ENCODE peak calls at places on chromosome 4, in five cellular contexts. One of them, this sample, is unnamed.

GRCh38 chr4:152946460-152946859 is 10.3 kb downstream of the FHDC1 start:
- DNase-seq in foreskin keratinocyte: no peak
- DNase-seq in tibial nerve: no peak
- DNase-seq in AG04449: no peak
- DNase-seq in mesothelial cell of epicardium: no peak
- DNase-seq in this sample: no peak

GRCh38 chr4:73433140-73433539 is 2.9 kb upstream of the AFP start:
- DNase-seq in tibial nerve: no peak
- DNase-seq in AG04449: no peak
- DNase-seq in mesothelial cell of epicardium: no peak
- DNase-seq in foreskin keratinocyte: no peak
- DNase-seq in this sample: no peak

GRCh38 chr4:9924750-9925149 is 96.5 kb downstream of the SLC2A9 start:
- DNase-seq in mesothelial cell of epicardium: no peak
- DNase-seq in foreskin keratinocyte: peak; percentile 98
- DNase-seq in AG04449: no peak
- DNase-seq in tibial nerve: no peak
- DNase-seq in this sample: no peak

GRCh38 chr4:1516261-1516660 is 110.0 kb upstream of the NKX1-1 start:
- DNase-seq in tibial nerve: no peak
- DNase-seq in AG04449: no peak
- DNase-seq in foreskin keratinocyte: no peak
- DNase-seq in mesothelial cell of epicardium: no peak
- DNase-seq in this sample: no peak

GRCh38 chr4:2526559-2526958 is 9.9 kb upstream of the FAM193A start:
- DNase-seq in tibial nerve: no peak
- DNase-seq in mesothelial cell of epicardium: no peak
- DNase-seq in foreskin keratinocyte: no peak
- DNase-seq in AG04449: no peak
- DNase-seq in this sample: no peak

GRCh38 chr4:170497105-170497504 is 407.3 kb upstream of the AADAT start:
- DNase-seq in foreskin keratinocyte: no peak
- DNase-seq in AG04449: no peak
- DNase-seq in tibial nerve: no peak
- DNase-seq in mesothelial cell of epicardium: no peak
- DNase-seq in this sample: no peak

GRCh38 chr4:188911199-188911598 is 772.0 kb downstream of the TRIML1 start:
- DNase-seq in mesothelial cell of epicardium: no peak
- DNase-seq in foreskin keratinocyte: no peak
- DNase-seq in AG04449: no peak
- DNase-seq in tibial nerve: no peak
- DNase-seq in this sample: no peak

GRCh38 chr4:107747748-107748486 is 27.9 kb upstream of the PAPSS1 start:
- DNase-seq in AG04449: no peak
- DNase-seq in tibial nerve: no peak
- DNase-seq in mesothelial cell of epicardium: no peak
- DNase-seq in foreskin keratinocyte: no peak
- DNase-seq in this sample: no peak

GRCh38 chr4:168124008-168124641 is 31.8 kb downstream of the ANXA10 start:
- DNase-seq in foreskin keratinocyte: peak; percentile 85
- DNase-seq in AG04449: peak; percentile 40
- DNase-seq in mesothelial cell of epicardium: no peak
- DNase-seq in tibial nerve: no peak
- DNase-seq in this sample: no peak

GRCh38 chr4:25807101-25807728 is 55.6 kb downstream of the SEL1L3 start:
- DNase-seq in AG04449: no peak
- DNase-seq in mesothelial cell of epicardium: no peak
- DNase-seq in foreskin keratinocyte: no peak
- DNase-seq in tibial nerve: no peak
- DNase-seq in this sample: no peak

GRCh38 chr4:47533689-47534347 is 48.7 kb downstream of the ATP10D start:
- DNase-seq in tibial nerve: no peak
- DNase-seq in foreskin keratinocyte: no peak
- DNase-seq in mesothelial cell of epicardium: no peak
- DNase-seq in AG04449: no peak
- DNase-seq in this sample: no peak

GRCh38 chr4:151930372-151930771 is 169.6 kb upstream of the GATB start:
- DNase-seq in foreskin keratinocyte: no peak
- DNase-seq in tibial nerve: no peak
- DNase-seq in mesothelial cell of epicardium: no peak
- DNase-seq in AG04449: no peak
- DNase-seq in this sample: no peak

GRCh38 chr4:183996868-183997267 is 91.8 kb downstream of the STOX2 start:
- DNase-seq in AG04449: peak; percentile 42
- DNase-seq in tibial nerve: no peak
- DNase-seq in mesothelial cell of epicardium: no peak
- DNase-seq in foreskin keratinocyte: peak; percentile 59
- DNase-seq in this sample: no peak

GRCh38 chr4:125010776-125011503 is 298.4 kb upstream of the ANKRD50 start:
- DNase-seq in mesothelial cell of epicardium: no peak
- DNase-seq in AG04449: no peak
- DNase-seq in foreskin keratinocyte: peak; percentile 73
- DNase-seq in tibial nerve: no peak
- DNase-seq in this sample: no peak

GRCh38 chr4:36187723-36188333 is 56.5 kb downstream of the ARAP2 start:
- DNase-seq in AG04449: no peak
- DNase-seq in tibial nerve: no peak
- DNase-seq in mesothelial cell of epicardium: no peak
- DNase-seq in foreskin keratinocyte: no peak
- DNase-seq in this sample: no peak

GRCh38 chr4:100933628-100934027 is 413.7 kb downstream of the PPP3CA start:
- DNase-seq in mesothelial cell of epicardium: no peak
- DNase-seq in tibial nerve: no peak
- DNase-seq in AG04449: no peak
- DNase-seq in foreskin keratinocyte: no peak
- DNase-seq in this sample: no peak

GRCh38 chr4:10366628-10367027 is 90.6 kb downstream of the ZNF518B start:
- DNase-seq in AG04449: no peak
- DNase-seq in foreskin keratinocyte: peak; percentile 71
- DNase-seq in tibial nerve: no peak
- DNase-seq in mesothelial cell of epicardium: no peak
- DNase-seq in this sample: no peak

GRCh38 chr4:44017422-44017739 is 431.2 kb downstream of the KCTD8 start:
- DNase-seq in mesothelial cell of epicardium: no peak
- DNase-seq in foreskin keratinocyte: no peak
- DNase-seq in tibial nerve: no peak
- DNase-seq in AG04449: no peak
- DNase-seq in this sample: no peak

GRCh38 chr4:8343051-8343966 is 73.8 kb downstream of the HTRA3 start:
- DNase-seq in mesothelial cell of epicardium: no peak
- DNase-seq in foreskin keratinocyte: no peak
- DNase-seq in AG04449: no peak
- DNase-seq in tibial nerve: no peak
- DNase-seq in this sample: no peak

GRCh38 chr4:2168469-2169319 is 73.2 kb downstream of the HAUS3 start:
- DNase-seq in foreskin keratinocyte: no peak
- DNase-seq in mesothelial cell of epicardium: no peak
- DNase-seq in tibial nerve: no peak
- DNase-seq in AG04449: no peak
- DNase-seq in this sample: no peak

GRCh38 chr4:30717208-30718020 is 2.8 kb upstream of the PCDH7 start:
- DNase-seq in AG04449: no peak
- DNase-seq in tibial nerve: no peak
- DNase-seq in foreskin keratinocyte: no peak
- DNase-seq in mesothelial cell of epicardium: peak; percentile 72
- DNase-seq in this sample: no peak

GRCh38 chr4:30870513-30870912 is 150.3 kb downstream of the PCDH7 start:
- DNase-seq in foreskin keratinocyte: peak; percentile 17
- DNase-seq in mesothelial cell of epicardium: no peak
- DNase-seq in tibial nerve: no peak
- DNase-seq in AG04449: no peak
- DNase-seq in this sample: no peak

GRCh38 chr4:85370400-85371032 is 104.4 kb upstream of the ARHGAP24 start:
- DNase-seq in AG04449: no peak
- DNase-seq in foreskin keratinocyte: peak; percentile 7
- DNase-seq in tibial nerve: peak; percentile 30
- DNase-seq in mesothelial cell of epicardium: no peak
- DNase-seq in this sample: no peak

GRCh38 chr4:128776794-128777216 is 32.7 kb upstream of the JADE1 start:
- DNase-seq in AG04449: peak; percentile 85
- DNase-seq in tibial nerve: no peak
- DNase-seq in foreskin keratinocyte: peak; percentile 77
- DNase-seq in mesothelial cell of epicardium: peak; percentile 42
- DNase-seq in this sample: no peak

GRCh38 chr4:52997132-52997416 is 135.0 kb downstream of the RASL11B start:
- DNase-seq in foreskin keratinocyte: no peak
- DNase-seq in mesothelial cell of epicardium: no peak
- DNase-seq in tibial nerve: no peak
- DNase-seq in AG04449: no peak
- DNase-seq in this sample: no peak

GRCh38 chr4:32106767-32107166 is 1386.6 kb downstream of the PCDH7 start:
- DNase-seq in tibial nerve: no peak
- DNase-seq in mesothelial cell of epicardium: no peak
- DNase-seq in AG04449: no peak
- DNase-seq in foreskin keratinocyte: peak; percentile 66
- DNase-seq in this sample: no peak

GRCh38 chr4:77354550-77354949 is 197.5 kb downstream of the CCNG2 start:
- DNase-seq in tibial nerve: no peak
- DNase-seq in foreskin keratinocyte: no peak
- DNase-seq in AG04449: no peak
- DNase-seq in mesothelial cell of epicardium: no peak
- DNase-seq in this sample: no peak

DNA sequence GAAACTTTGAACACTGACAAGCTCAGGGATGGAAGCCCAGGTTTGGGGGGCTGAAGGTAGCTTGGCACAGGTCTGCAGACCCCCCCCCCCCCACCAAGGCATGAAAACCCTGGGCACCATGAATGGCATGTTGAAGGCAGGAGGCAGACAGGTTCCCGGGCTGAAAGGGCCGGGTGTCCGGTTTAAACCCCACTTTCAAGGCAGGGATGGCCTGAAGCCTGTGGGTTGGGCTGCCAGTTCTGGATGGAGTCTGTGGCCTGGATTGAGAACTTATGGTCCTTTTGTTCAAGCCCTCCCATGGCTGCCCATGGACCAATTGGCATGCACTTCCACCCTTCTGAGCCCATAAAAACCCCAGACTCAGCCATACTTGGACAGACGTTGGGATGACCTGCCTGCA is 616.9 kb downstream of the ADGRL3 start:
- DNase-seq in foreskin keratinocyte: no peak
- DNase-seq in tibial nerve: no peak
- DNase-seq in mesothelial cell of epicardium: no peak
- DNase-seq in AG04449: no peak
- DNase-seq in this sample: no peak
- TF ChIP-seq CTCF in foreskin keratinocyte: no peak
- TF ChIP-seq CTCF in tibial nerve: no peak
- TF ChIP-seq CTCF in mesothelial cell of epicardium: no peak
- TF ChIP-seq CTCF in AG04449: no peak
- TF ChIP-seq CTCF in this sample: no peak

DNA sequence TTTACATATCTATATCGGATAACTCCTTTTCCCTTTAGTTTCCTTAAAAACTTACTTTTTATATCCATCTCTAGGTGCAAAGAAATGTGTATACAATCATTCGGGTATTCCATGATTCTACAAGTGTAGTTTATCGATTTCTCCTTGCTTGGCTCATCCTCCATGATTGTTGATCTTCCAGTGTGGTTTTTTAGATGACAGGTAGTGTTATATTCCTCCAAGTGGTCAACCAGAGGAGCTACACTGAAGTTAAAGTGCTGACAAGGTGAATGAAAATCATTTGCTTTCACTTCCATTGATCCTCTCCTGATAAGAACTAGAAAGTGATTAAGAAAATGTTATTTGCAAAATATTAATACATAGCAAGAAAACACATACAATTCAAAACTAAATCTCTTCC is 38.5 kb downstream of the TMEM156 start:
- DNase-seq in AG04449: no peak
- DNase-seq in mesothelial cell of epicardium: no peak
- DNase-seq in tibial nerve: no peak
- DNase-seq in foreskin keratinocyte: no peak
- DNase-seq in this sample: no peak
- TF ChIP-seq CTCF in AG04449: no peak
- TF ChIP-seq CTCF in mesothelial cell of epicardium: no peak
- TF ChIP-seq CTCF in tibial nerve: no peak
- TF ChIP-seq CTCF in foreskin keratinocyte: peak; percentile 45
- TF ChIP-seq CTCF in this sample: no peak

DNA sequence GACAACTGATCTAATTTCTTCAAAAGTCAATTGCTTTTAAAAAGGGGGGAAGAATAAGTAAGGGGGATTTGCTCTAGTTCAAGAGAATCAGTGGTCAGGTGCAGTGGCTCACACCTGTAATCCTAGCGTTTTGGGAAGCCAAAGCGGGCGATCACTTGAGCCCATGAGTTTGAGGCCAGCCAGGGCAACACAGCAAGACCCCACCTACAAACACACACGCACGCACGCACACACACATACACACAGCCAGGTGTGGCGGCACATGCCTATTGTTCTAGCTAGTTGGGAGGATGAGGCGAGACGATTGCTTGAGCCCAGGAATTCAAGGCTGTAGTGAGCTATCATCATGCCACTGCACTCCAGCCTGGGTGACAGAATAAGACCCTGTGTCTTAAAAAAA is 9.6 kb downstream of the GRSF1 start:
- DNase-seq in foreskin keratinocyte: no peak
- DNase-seq in mesothelial cell of epicardium: no peak
- DNase-seq in AG04449: no peak
- DNase-seq in tibial nerve: no peak
- DNase-seq in this sample: no peak
- TF ChIP-seq CTCF in foreskin keratinocyte: no peak
- TF ChIP-seq CTCF in mesothelial cell of epicardium: no peak
- TF ChIP-seq CTCF in AG04449: no peak
- TF ChIP-seq CTCF in tibial nerve: no peak
- TF ChIP-seq CTCF in this sample: no peak

GRCh38 chr4:65028592-65028991 is 619.3 kb upstream of the TECRL start:
- DNase-seq in tibial nerve: no peak
- DNase-seq in mesothelial cell of epicardium: no peak
- DNase-seq in AG04449: no peak
- DNase-seq in foreskin keratinocyte: no peak
- DNase-seq in this sample: no peak

GRCh38 chr4:65033899-65034298 is 624.6 kb upstream of the TECRL start:
- DNase-seq in mesothelial cell of epicardium: no peak
- DNase-seq in tibial nerve: no peak
- DNase-seq in AG04449: no peak
- DNase-seq in foreskin keratinocyte: no peak
- DNase-seq in this sample: no peak
- TF ChIP-seq CTCF in mesothelial cell of epicardium: peak; percentile 61
- TF ChIP-seq CTCF in tibial nerve: no peak
- TF ChIP-seq CTCF in AG04449: no peak
- TF ChIP-seq CTCF in foreskin keratinocyte: peak; percentile 47
- TF ChIP-seq CTCF in this sample: no peak

DNA sequence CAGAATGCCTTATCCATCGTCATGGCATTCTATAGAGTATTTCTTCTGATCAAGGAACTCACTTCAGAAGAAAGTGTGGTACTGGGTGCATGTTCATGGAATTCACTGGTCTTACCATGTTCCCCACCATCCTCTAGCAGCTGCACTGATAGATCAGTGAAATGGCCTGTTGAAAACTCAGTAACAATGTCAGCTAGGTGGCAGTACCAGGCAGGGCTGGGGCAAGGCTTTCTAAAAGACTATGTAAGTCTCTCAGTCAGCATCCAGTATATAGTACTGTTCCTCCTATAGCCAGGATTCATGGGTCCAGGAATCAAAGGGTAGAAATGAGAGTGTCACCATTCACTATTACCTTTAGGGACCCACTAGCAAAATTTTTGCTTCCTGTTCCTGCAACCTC is 15.8 kb upstream of the LDB2 start:
- DNase-seq in tibial nerve: no peak
- DNase-seq in AG04449: no peak
- DNase-seq in foreskin keratinocyte: no peak
- DNase-seq in mesothelial cell of epicardium: no peak
- DNase-seq in this sample: no peak
- TF ChIP-seq CTCF in tibial nerve: peak; percentile 42
- TF ChIP-seq CTCF in AG04449: peak; percentile 50
- TF ChIP-seq CTCF in foreskin keratinocyte: peak; percentile 43
- TF ChIP-seq CTCF in mesothelial cell of epicardium: no peak
- TF ChIP-seq CTCF in this sample: no peak

GRCh38 chr4:138216272-138216867 is 25.8 kb downstream of the SLC7A11 start:
- DNase-seq in foreskin keratinocyte: no peak
- DNase-seq in AG04449: no peak
- DNase-seq in tibial nerve: no peak
- DNase-seq in mesothelial cell of epicardium: no peak
- DNase-seq in this sample: no peak
- TF ChIP-seq CTCF in foreskin keratinocyte: no peak
- TF ChIP-seq CTCF in AG04449: no peak
- TF ChIP-seq CTCF in tibial nerve: no peak
- TF ChIP-seq CTCF in mesothelial cell of epicardium: no peak
- TF ChIP-seq CTCF in this sample: no peak

This sample was measured in natural killer cell.